ENCODE peak calls at places on chromosomes 7 and 10, in eight cellular contexts. T, S, D, A, E, V, F and P are unnamed samples.

GRCh38 chr7:17184805-17185689 is 113.4 kb upstream of the AHR start:
- DNase-seq in T (no peak), S (no peak), D (no peak), A (no peak), E (no peak), V (no peak), F (no peak), P (no peak)

GRCh38 chr10:125159932-125160855 is at the start of gene CTBP2:
- DNase-seq in T (no peak), S (no peak), D (no peak), A (peak), E (peak), V (peak), F (no peak), P (peak)

GRCh38 chr7:137272249-137272648 is 71.3 kb downstream of the PTN start:
- DNase-seq in T (no peak), S (no peak), D (no peak), A (no peak), E (no peak), V (no peak), F (no peak), P (no peak)

GRCh38 chr10:94524711-94525110 is 20.9 kb upstream of the HELLS start:
- DNase-seq in T (no peak), S (no peak), D (no peak), A (no peak), E (no peak), V (no peak), F (no peak), P (no peak)

GRCh38 chr10:87503892-87504291 is 801 bp upstream of the MINPP1 start:
- DNase-seq in T (no peak), S (no peak), D (no peak), A (no peak), E (no peak), V (no peak), F (no peak), P (no peak)

GRCh38 chr10:11874568-11875182 is 51.5 kb downstream of the PROSER2 start:
- DNase-seq in T (no peak), S (peak), D (no peak), A (no peak), E (peak), V (no peak), F (no peak), P (peak)

GRCh38 chr7:128031901-128032604 is 816 bp upstream of the LRRC4 start:
- DNase-seq in T (peak), S (no peak), D (peak), A (no peak), E (no peak), V (peak), F (peak), P (peak)

GRCh38 chr7:2736411-2736914 is 48.5 kb downstream of the AMZ1 start:
- DNase-seq in T (no peak), S (no peak), D (no peak), A (no peak), E (peak), V (no peak), F (peak), P (no peak)

GRCh38 chr10:113953505-113954272 is 90.0 kb upstream of the ADRB1 start:
- DNase-seq in T (no peak), S (no peak), D (no peak), A (no peak), E (no peak), V (no peak), F (no peak), P (no peak)

GRCh38 chr10:92573798-92574544 is at the start of gene IDE:
- DNase-seq in T (peak), S (no peak), D (peak), A (peak), E (peak), V (peak), F (peak), P (peak)

GRCh38 chr7:85023066-85023687 is 163.7 kb downstream of the SEMA3D start:
- DNase-seq in T (no peak), S (no peak), D (no peak), A (no peak), E (no peak), V (no peak), F (peak), P (no peak)

GRCh38 chr10:34905200-34905927 is 90.3 kb upstream of the PARD3 start:
- DNase-seq in T (no peak), S (no peak), D (no peak), A (no peak), E (no peak), V (no peak), F (no peak), P (no peak)

GRCh38 chr7:104469135-104469820 is 140.9 kb downstream of the LHFPL3 start:
- DNase-seq in T (no peak), S (no peak), D (no peak), A (no peak), E (no peak), V (no peak), F (no peak), P (no peak)

GRCh38 chr7:74312418-74313021 is 23.3 kb downstream of the CLIP2 start:
- DNase-seq in T (no peak), S (no peak), D (no peak), A (no peak), E (no peak), V (no peak), F (no peak), P (no peak)